ENCODE peak calls at places on chromosome X, in five cellular contexts. J, S, K, I and T are unnamed samples.

GRCh38 chrX:132094169-132094568 is 33.7 kb downstream of the FRMD7 start:
- DNase-seq in K (no peak), I (no peak), S (no peak), J (no peak), T (no peak)

GRCh38 chrX:80747832-80748231 is 61.8 kb downstream of the BRWD3 start:
- DNase-seq in S (no peak), K (no peak), I (no peak), J (no peak), T (no peak)

GRCh38 chrX:96424007-96424406 is 260.6 kb upstream of the DIAPH2 start:
- DNase-seq in I (no peak), S (no peak), K (no peak), J (no peak), T (no peak)

GRCh38 chrX:20015422-20015821 is 24.6 kb upstream of the BCLAF3 start:
- DNase-seq in I (no peak), S (no peak), J (no peak), K (no peak), T (no peak)

GRCh38 chrX:21840199-21840557 is 761 bp downstream of the MBTPS2 start:
- DNase-seq in S (no peak), J (no peak), I (no peak), K (no peak), T (no peak)

GRCh38 chrX:41180194-41180902 is 95.1 kb downstream of the USP9X start:
- DNase-seq in I (peak; percentile 44), S (peak; percentile 67), J (peak; percentile 46), K (no peak), T (no peak)

GRCh38 chrX:130024127-130024526 is 41.7 kb downstream of the BCORL1 start:
- DNase-seq in K (peak; percentile 86), I (peak; percentile 44), S (peak; percentile 55), J (no peak), T (peak; percentile 57)

GRCh38 chrX:23845316-23845932 is 62.3 kb downstream of the APOO start:
- DNase-seq in S (no peak), K (no peak), I (no peak), J (no peak), T (no peak)

GRCh38 chrX:10015711-10016515 is 48.8 kb downstream of the CLDN34 start:
- DNase-seq in J (peak; percentile 48), S (peak; percentile 67), I (peak; percentile 73), K (peak; percentile 75), T (peak; percentile 31)

GRCh38 chrX:106286053-106286650 is 118.0 kb downstream of the PWWP3B start:
- DNase-seq in J (no peak), I (no peak), K (no peak), S (no peak), T (no peak)

GRCh38 chrX:155094468-155095061 is 23.3 kb downstream of the BRCC3 start:
- DNase-seq in K (no peak), J (no peak), I (peak; percentile 57), S (peak; percentile 28), T (no peak)

GRCh38 chrX:6227445-6227820 is 1.2 kb downstream of the NLGN4X start:
- DNase-seq in I (peak; percentile 20), K (no peak), J (no peak), S (peak; percentile 7), T (no peak)

GRCh38 chrX:131828482-131828881 is 194.6 kb upstream of the STK26 start:
- DNase-seq in I (no peak), K (no peak), J (no peak), S (peak; percentile 7), T (no peak)

GRCh38 chrX:6021316-6022091 is 207.2 kb downstream of the NLGN4X start:
- DNase-seq in S (peak; percentile 66), K (no peak), J (no peak), I (peak; percentile 29), T (no peak)

GRCh38 chrX:68828740-68829593 is at the start of gene EFNB1:
- DNase-seq in K (peak; percentile 97), J (peak; percentile 88), S (peak; percentile 94), I (peak; percentile 87), T (peak; percentile 95)
- H3K27ac ChIP-seq in K (peak within 1 kb of the TSS; percentile 89), J (peak within 1 kb of the TSS; percentile 78), S (peak within 1 kb of the TSS; percentile 60), I (no peak within 1 kb of the TSS), T (peak within 1 kb of the TSS; percentile 57)

GRCh38 chrX:40108084-40108958 is 10.6 kb upstream of the BCOR start:
- DNase-seq in J (peak; percentile 69), K (peak; percentile 84), I (no peak), S (peak; percentile 58), T (peak; percentile 80)

GRCh38 chrX:40106677-40107290 is 9.0 kb upstream of the BCOR start:
- DNase-seq in K (no peak), S (no peak), I (peak; percentile 49), J (no peak), T (no peak)

GRCh38 chrX:40107291-40108083 is 9.7 kb upstream of the BCOR start:
- DNase-seq in S (peak; percentile 73), J (peak; percentile 69), I (peak; percentile 44), K (peak; percentile 82), T (peak; percentile 81)

GRCh38 chrX:40109288-40110008 is 11.7 kb upstream of the BCOR start:
- DNase-seq in I (peak; percentile 68), K (peak; percentile 88), S (peak; percentile 72), J (peak; percentile 54), T (peak; percentile 79)

GRCh38 chrX:40108959-40109287 is 11.2 kb upstream of the BCOR start:
- DNase-seq in J (peak; percentile 73), I (peak; percentile 82), K (peak; percentile 93), S (peak; percentile 80), T (peak; percentile 83)
- H3K27ac ChIP-seq in J (peak overlapping the region; percentile 91), I (peak overlapping the region; percentile 76), K (peak overlapping the region; percentile 98), S (peak overlapping the region; percentile 92), T (peak overlapping the region; percentile 92)

GRCh38 chrX:40088803-40089540 is 8.8 kb downstream of the BCOR start:
- DNase-seq in J (no peak), I (no peak), K (no peak), S (no peak), T (peak; percentile 20)
- H3K27ac ChIP-seq in J (no peak overlapping the region), I (peak overlapping the region; percentile 20), K (peak overlapping the region; percentile 83), S (no peak overlapping the region), T (no peak overlapping the region)

GRCh38 chrX:116241001-116241400 is 70.5 kb downstream of the AGTR2 start:
- DNase-seq in I (no peak), K (no peak), J (no peak), S (no peak), T (no peak)
- H3K27ac ChIP-seq in I (no peak overlapping the region), K (no peak overlapping the region), J (no peak overlapping the region), S (no peak overlapping the region), T (no peak overlapping the region)

GRCh38 chrX:145687707-145688106 is 129.9 kb upstream of the SLITRK2 start:
- DNase-seq in I (no peak), S (no peak), J (no peak), K (no peak), T (no peak)
- H3K27ac ChIP-seq in I (no peak overlapping the region), S (no peak overlapping the region), J (no peak overlapping the region), K (no peak overlapping the region), T (no peak overlapping the region)

GRCh38 chrX:8848921-8849320 is 47.7 kb upstream of the FAM9A start:
- DNase-seq in K (no peak), J (no peak), I (no peak), S (no peak), T (no peak)
- H3K27ac ChIP-seq in K (no peak overlapping the region), J (no peak overlapping the region), I (no peak overlapping the region), S (no peak overlapping the region), T (no peak overlapping the region)

DNA sequence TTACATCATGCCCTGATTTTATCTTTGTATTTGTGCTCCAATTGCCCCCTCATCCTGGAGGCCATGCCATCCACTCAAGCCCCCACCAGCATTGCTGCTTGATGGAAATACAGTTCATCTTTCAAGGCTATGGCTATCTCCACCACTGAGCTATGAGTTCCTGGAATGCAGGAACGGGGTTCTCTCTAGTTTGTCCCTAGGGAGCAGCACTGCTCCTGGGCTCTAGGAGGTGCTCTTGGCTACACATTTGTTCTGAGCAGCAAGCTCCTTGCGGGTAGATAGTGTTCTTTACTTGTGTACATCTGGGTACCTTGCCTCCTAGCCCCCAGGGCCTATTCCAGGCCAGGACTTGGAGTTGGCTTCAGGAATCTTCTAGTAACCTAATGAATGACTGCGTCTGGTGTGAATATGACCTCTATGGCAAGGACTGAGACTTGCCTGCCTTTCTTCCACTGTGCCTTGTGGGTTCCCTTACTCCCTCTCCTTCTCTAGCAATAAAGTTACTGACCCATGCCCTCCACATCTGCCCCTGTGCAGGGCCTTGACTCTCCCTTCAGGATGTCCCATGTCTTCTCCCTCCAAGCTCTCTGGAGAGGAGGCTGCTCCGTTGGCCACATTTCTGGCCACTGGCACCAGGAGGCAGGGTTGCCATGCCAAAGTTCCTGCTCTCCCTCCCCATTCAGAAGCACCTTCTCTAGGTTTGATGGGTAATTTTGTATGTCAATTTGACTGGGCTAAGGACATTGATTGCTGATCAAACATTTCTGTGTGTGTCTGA is 7.6 kb downstream of the CITED1 start:
- DNase-seq in S (no peak), I (peak; percentile 40), K (no peak), J (no peak), T (no peak)
- H3K27ac ChIP-seq in S (no peak overlapping the region), I (no peak overlapping the region), K (no peak overlapping the region), J (no peak overlapping the region), T (no peak overlapping the region)

GRCh38 chrX:151901821-151902220 is 10.9 kb upstream of the MAGEA4 start:
- DNase-seq in J (no peak), K (no peak), I (no peak), S (no peak), T (no peak)

GRCh38 chrX:151904989-151905388 is 7.7 kb upstream of the MAGEA4 start:
- DNase-seq in S (no peak), I (no peak), K (no peak), J (no peak), T (no peak)

GRCh38 chrX:151899622-151900021 is 13.1 kb upstream of the MAGEA4 start:
- DNase-seq in I (no peak), J (no peak), K (no peak), S (no peak), T (no peak)

DNA sequence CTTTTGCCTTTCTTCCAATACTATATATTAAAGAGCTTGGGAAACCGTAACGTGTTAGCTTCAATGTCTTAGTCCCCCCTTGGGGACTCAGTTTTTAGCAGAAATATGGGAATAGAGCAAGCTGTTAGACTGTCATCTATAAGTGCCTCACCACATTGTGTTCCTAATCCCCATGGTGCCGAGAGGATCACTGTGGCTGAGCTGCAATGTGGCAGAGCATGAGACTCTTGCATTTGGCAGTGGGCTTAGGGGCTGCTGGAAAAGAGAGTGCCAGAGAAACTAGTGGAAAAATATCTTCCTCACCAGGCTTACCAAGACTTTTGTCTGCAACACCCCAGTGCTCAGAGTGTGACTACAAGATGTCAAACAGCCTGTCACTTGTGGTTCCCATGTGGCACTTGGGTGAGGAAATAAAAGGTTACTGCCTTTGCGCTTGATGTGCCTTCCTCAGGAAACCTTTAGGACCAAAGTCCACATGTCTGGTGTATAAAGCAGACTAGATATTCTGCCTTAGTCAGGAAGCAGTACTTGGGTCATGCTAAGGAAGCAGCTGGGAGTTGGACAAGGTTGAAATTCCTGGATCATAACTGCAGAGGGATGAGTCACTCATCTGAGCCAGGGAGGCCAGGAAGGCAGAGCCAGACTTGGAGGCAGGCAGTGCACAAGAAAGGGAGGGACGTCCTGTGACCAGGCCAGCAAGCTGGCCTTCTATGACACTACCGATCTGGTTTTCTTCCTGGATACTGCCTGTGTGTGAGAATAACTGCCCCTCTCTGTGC is 9.7 kb upstream of the MAGEA4 start:
- DNase-seq in I (no peak), J (no peak), S (no peak), K (peak; percentile 80), T (no peak)
- H3K27ac ChIP-seq in I (peak overlapping the region; percentile 73), J (no peak overlapping the region), S (no peak overlapping the region), K (no peak overlapping the region), T (no peak overlapping the region)

DNA sequence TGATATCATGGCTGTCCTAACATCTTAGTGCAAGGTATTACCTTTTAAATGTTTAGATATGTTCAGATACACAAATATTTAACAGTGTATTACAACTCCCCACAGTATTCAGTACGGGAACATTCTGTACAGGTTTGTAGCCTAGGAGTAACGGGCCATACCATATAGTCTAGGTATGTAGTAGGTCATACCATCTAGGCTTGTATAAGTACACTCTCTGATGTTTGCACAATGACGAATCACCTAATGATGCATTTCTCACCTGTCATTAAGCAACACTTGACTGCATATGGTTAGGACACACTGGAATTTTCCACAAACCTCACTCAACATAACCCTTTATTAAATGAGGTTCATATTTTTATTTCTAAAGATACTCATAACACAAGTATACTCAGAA is 67.7 kb downstream of the THOC2 start:
- DNase-seq in I (no peak), K (no peak), S (no peak), J (no peak), T (no peak)
- H3K27ac ChIP-seq in I (peak overlapping the region; percentile 15), K (no peak overlapping the region), S (no peak overlapping the region), J (no peak overlapping the region), T (no peak overlapping the region)